ENCODE peak calls at places on chromosomes 12 and 14, in seven cellular contexts. One of them, this sample, is unnamed.

GRCh38 chr14:53929871-53930685 is 26.5 kb downstream of the BMP4 start:
- DNase-seq in IMR-90: no peak
- DNase-seq in H9: peak
- DNase-seq in neuronal stem cell: no peak
- DNase-seq in H1: peak
- DNase-seq in mesenchymal stem cell: no peak
- DNase-seq in mesendoderm: peak
- DNase-seq in this sample: no peak

GRCh38 chr12:65182012-65182739 is 12.8 kb downstream of the LEMD3 start:
- DNase-seq in neuronal stem cell: no peak
- DNase-seq in H1: no peak
- DNase-seq in IMR-90: no peak
- DNase-seq in mesendoderm: peak
- DNase-seq in H9: no peak
- DNase-seq in mesenchymal stem cell: no peak
- DNase-seq in this sample: no peak

GRCh38 chr12:44581642-44582242 is 294.4 kb downstream of the NELL2 start:
- DNase-seq in H1: no peak
- DNase-seq in mesendoderm: peak
- DNase-seq in mesenchymal stem cell: no peak
- DNase-seq in IMR-90: no peak
- DNase-seq in neuronal stem cell: peak
- DNase-seq in H9: no peak
- DNase-seq in this sample: no peak

GRCh38 chr12:124745891-124746570 is 117.6 kb downstream of the SCARB1 start:
- DNase-seq in neuronal stem cell: peak
- DNase-seq in H1: peak
- DNase-seq in mesenchymal stem cell: peak
- DNase-seq in IMR-90: peak
- DNase-seq in mesendoderm: peak
- DNase-seq in H9: peak
- DNase-seq in this sample: peak

GRCh38 chr12:76032043-76032981 is 736 bp upstream of the PHLDA1 start:
- DNase-seq in mesenchymal stem cell: peak
- DNase-seq in neuronal stem cell: no peak
- DNase-seq in IMR-90: peak
- DNase-seq in H9: peak
- DNase-seq in mesendoderm: peak
- DNase-seq in H1: no peak
- DNase-seq in this sample: peak

GRCh38 chr12:116783503-116784237 is 45.6 kb downstream of the RNFT2 start:
- DNase-seq in IMR-90: no peak
- DNase-seq in mesendoderm: no peak
- DNase-seq in mesenchymal stem cell: no peak
- DNase-seq in H1: no peak
- DNase-seq in H9: no peak
- DNase-seq in neuronal stem cell: no peak
- DNase-seq in this sample: no peak

GRCh38 chr14:90624732-90625444 is 191.3 kb downstream of the TTC7B start:
- DNase-seq in IMR-90: peak
- DNase-seq in neuronal stem cell: no peak
- DNase-seq in H1: no peak
- DNase-seq in H9: peak
- DNase-seq in mesendoderm: peak
- DNase-seq in mesenchymal stem cell: peak
- DNase-seq in this sample: peak

GRCh38 chr12:45259732-45260480 is 44.0 kb downstream of the ANO6 start:
- DNase-seq in IMR-90: peak
- DNase-seq in neuronal stem cell: no peak
- DNase-seq in mesendoderm: peak
- DNase-seq in H9: no peak
- DNase-seq in H1: no peak
- DNase-seq in mesenchymal stem cell: peak
- DNase-seq in this sample: peak

GRCh38 chr12:120241561-120242274 is 23.8 kb downstream of the PXN start:
- DNase-seq in mesendoderm: no peak
- DNase-seq in H9: no peak
- DNase-seq in mesenchymal stem cell: peak
- DNase-seq in IMR-90: no peak
- DNase-seq in neuronal stem cell: no peak
- DNase-seq in H1: no peak
- DNase-seq in this sample: no peak

GRCh38 chr12:132053338-132054330 is 90.5 kb downstream of the DDX51 start:
- DNase-seq in neuronal stem cell: no peak
- DNase-seq in IMR-90: no peak
- DNase-seq in mesendoderm: no peak
- DNase-seq in H9: no peak
- DNase-seq in mesenchymal stem cell: no peak
- DNase-seq in H1: no peak
- DNase-seq in this sample: no peak
- H2BK120ac ChIP-seq in neuronal stem cell: no peak
- H2BK120ac ChIP-seq in IMR-90: no peak
- H2BK120ac ChIP-seq in mesendoderm: no peak
- H2BK120ac ChIP-seq in H9: no peak
- H2BK120ac ChIP-seq in mesenchymal stem cell: no peak
- H2BK120ac ChIP-seq in H1: no peak
- H2BK120ac ChIP-seq in this sample: no peak

GRCh38 chr14:63533474-63533873 is 9.7 kb downstream of the PPP2R5E start:
- DNase-seq in IMR-90: no peak
- DNase-seq in mesendoderm: no peak
- DNase-seq in neuronal stem cell: no peak
- DNase-seq in mesenchymal stem cell: no peak
- DNase-seq in H1: no peak
- DNase-seq in H9: no peak
- DNase-seq in this sample: no peak

GRCh38 chr14:63535918-63536317 is 7.3 kb downstream of the PPP2R5E start:
- DNase-seq in IMR-90: peak
- DNase-seq in H9: no peak
- DNase-seq in neuronal stem cell: no peak
- DNase-seq in H1: no peak
- DNase-seq in mesendoderm: no peak
- DNase-seq in mesenchymal stem cell: no peak
- DNase-seq in this sample: no peak
- H2BK120ac ChIP-seq in IMR-90: no peak
- H2BK120ac ChIP-seq in H9: no peak
- H2BK120ac ChIP-seq in neuronal stem cell: no peak
- H2BK120ac ChIP-seq in H1: no peak
- H2BK120ac ChIP-seq in mesendoderm: no peak
- H2BK120ac ChIP-seq in mesenchymal stem cell: no peak
- H2BK120ac ChIP-seq in this sample: no peak

GRCh38 chr12:94594443-94594825 is 55.9 kb downstream of the TMCC3 start:
- DNase-seq in mesenchymal stem cell: no peak
- DNase-seq in H1: no peak
- DNase-seq in IMR-90: no peak
- DNase-seq in neuronal stem cell: no peak
- DNase-seq in H9: no peak
- DNase-seq in mesendoderm: no peak
- DNase-seq in this sample: no peak
- H2BK120ac ChIP-seq in mesenchymal stem cell: no peak
- H2BK120ac ChIP-seq in H1: no peak
- H2BK120ac ChIP-seq in IMR-90: no peak
- H2BK120ac ChIP-seq in neuronal stem cell: no peak
- H2BK120ac ChIP-seq in H9: no peak
- H2BK120ac ChIP-seq in mesendoderm: no peak
- H2BK120ac ChIP-seq in this sample: no peak

GRCh38 chr12:5971194-5971850 is 26.3 kb upstream of the ANO2 start:
- DNase-seq in H9: peak
- DNase-seq in H1: no peak
- DNase-seq in IMR-90: no peak
- DNase-seq in mesenchymal stem cell: no peak
- DNase-seq in neuronal stem cell: no peak
- DNase-seq in mesendoderm: no peak
- DNase-seq in this sample: no peak
- H2BK120ac ChIP-seq in H9: no peak
- H2BK120ac ChIP-seq in H1: no peak
- H2BK120ac ChIP-seq in IMR-90: no peak
- H2BK120ac ChIP-seq in mesenchymal stem cell: no peak
- H2BK120ac ChIP-seq in neuronal stem cell: no peak
- H2BK120ac ChIP-seq in mesendoderm: no peak
- H2BK120ac ChIP-seq in this sample: no peak

DNA sequence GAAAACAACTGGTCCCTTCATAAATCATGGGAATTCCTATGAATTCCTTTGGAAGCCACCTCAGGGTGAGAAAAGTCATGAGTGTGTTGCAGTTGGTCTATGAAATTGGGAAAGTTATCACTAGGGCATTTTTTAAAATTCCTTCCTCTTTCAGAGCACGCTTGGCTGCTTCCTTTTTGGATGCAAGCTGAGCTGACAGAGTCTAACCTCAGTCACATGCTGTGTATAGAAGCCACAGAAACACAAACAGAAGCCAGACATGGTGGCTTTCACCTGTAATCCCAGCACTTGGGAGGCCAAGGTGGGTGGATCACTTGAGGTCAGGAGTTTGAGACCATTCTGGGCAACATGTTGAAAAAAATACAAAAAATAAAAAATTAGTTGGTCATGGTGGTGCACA is 21.7 kb upstream of the HELB start:
- DNase-seq in H1: no peak
- DNase-seq in neuronal stem cell: no peak
- DNase-seq in H9: no peak
- DNase-seq in IMR-90: no peak
- DNase-seq in mesendoderm: no peak
- DNase-seq in mesenchymal stem cell: no peak
- DNase-seq in this sample: peak
- H2BK120ac ChIP-seq in H1: no peak
- H2BK120ac ChIP-seq in neuronal stem cell: no peak
- H2BK120ac ChIP-seq in H9: no peak
- H2BK120ac ChIP-seq in IMR-90: no peak
- H2BK120ac ChIP-seq in mesendoderm: no peak
- H2BK120ac ChIP-seq in mesenchymal stem cell: no peak
- H2BK120ac ChIP-seq in this sample: no peak

GRCh38 chr12:30010071-30011052 is 226.6 kb upstream of the TMTC1 start:
- DNase-seq in H1: no peak
- DNase-seq in neuronal stem cell: no peak
- DNase-seq in mesendoderm: no peak
- DNase-seq in H9: no peak
- DNase-seq in IMR-90: no peak
- DNase-seq in mesenchymal stem cell: no peak
- DNase-seq in this sample: no peak
- H2BK120ac ChIP-seq in H1: no peak
- H2BK120ac ChIP-seq in neuronal stem cell: no peak
- H2BK120ac ChIP-seq in mesendoderm: no peak
- H2BK120ac ChIP-seq in H9: no peak
- H2BK120ac ChIP-seq in IMR-90: no peak
- H2BK120ac ChIP-seq in mesenchymal stem cell: no peak
- H2BK120ac ChIP-seq in this sample: no peak

DNA sequence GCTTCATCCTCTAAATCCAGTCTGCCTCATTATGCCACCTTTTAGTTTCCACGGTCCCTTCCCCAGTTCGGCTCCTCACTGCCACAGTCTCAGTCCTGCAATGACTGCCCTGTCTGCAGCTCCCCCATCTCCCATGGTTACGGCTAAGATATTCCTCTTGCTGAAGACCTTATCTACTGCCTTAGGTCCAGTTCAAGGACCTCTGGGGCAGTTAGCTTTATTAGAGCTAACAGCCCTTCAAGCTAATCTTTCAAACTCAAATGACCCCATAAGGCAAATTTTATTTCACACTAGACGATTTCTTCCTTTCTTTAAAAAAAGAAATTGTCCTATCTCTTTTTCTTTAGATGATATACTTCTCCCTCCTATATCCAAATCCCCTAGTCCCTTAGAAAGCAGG is 214.7 kb downstream of the MON2 start:
- DNase-seq in H1: no peak
- DNase-seq in IMR-90: no peak
- DNase-seq in neuronal stem cell: no peak
- DNase-seq in mesendoderm: no peak
- DNase-seq in H9: no peak
- DNase-seq in mesenchymal stem cell: no peak
- DNase-seq in this sample: no peak
- H2BK120ac ChIP-seq in H1: no peak
- H2BK120ac ChIP-seq in IMR-90: no peak
- H2BK120ac ChIP-seq in neuronal stem cell: no peak
- H2BK120ac ChIP-seq in mesendoderm: no peak
- H2BK120ac ChIP-seq in H9: no peak
- H2BK120ac ChIP-seq in mesenchymal stem cell: no peak
- H2BK120ac ChIP-seq in this sample: no peak

GRCh38 chr14:83556746-83557460 is 1973.0 kb upstream of the FLRT2 start:
- DNase-seq in H1: no peak
- DNase-seq in H9: no peak
- DNase-seq in mesendoderm: no peak
- DNase-seq in neuronal stem cell: no peak
- DNase-seq in IMR-90: peak
- DNase-seq in mesenchymal stem cell: peak
- DNase-seq in this sample: no peak

GRCh38 chr14:83558946-83559345 is 1971.0 kb upstream of the FLRT2 start:
- DNase-seq in neuronal stem cell: no peak
- DNase-seq in mesenchymal stem cell: no peak
- DNase-seq in H1: no peak
- DNase-seq in H9: no peak
- DNase-seq in mesendoderm: no peak
- DNase-seq in IMR-90: no peak
- DNase-seq in this sample: no peak

GRCh38 chr14:83559721-83560120 is 1970.2 kb upstream of the FLRT2 start:
- DNase-seq in neuronal stem cell: no peak
- DNase-seq in H9: no peak
- DNase-seq in IMR-90: peak
- DNase-seq in H1: no peak
- DNase-seq in mesenchymal stem cell: peak
- DNase-seq in mesendoderm: no peak
- DNase-seq in this sample: no peak

GRCh38 chr14:83561261-83561660 is 1968.7 kb upstream of the FLRT2 start:
- DNase-seq in H9: no peak
- DNase-seq in mesendoderm: no peak
- DNase-seq in neuronal stem cell: no peak
- DNase-seq in IMR-90: no peak
- DNase-seq in H1: no peak
- DNase-seq in mesenchymal stem cell: no peak
- DNase-seq in this sample: no peak

GRCh38 chr14:83556065-83556464 is 1973.9 kb upstream of the FLRT2 start:
- DNase-seq in mesendoderm: no peak
- DNase-seq in IMR-90: peak
- DNase-seq in neuronal stem cell: no peak
- DNase-seq in H1: no peak
- DNase-seq in mesenchymal stem cell: peak
- DNase-seq in H9: no peak
- DNase-seq in this sample: no peak
- H2BK120ac ChIP-seq in mesendoderm: no peak
- H2BK120ac ChIP-seq in IMR-90: peak
- H2BK120ac ChIP-seq in neuronal stem cell: no peak
- H2BK120ac ChIP-seq in H1: no peak
- H2BK120ac ChIP-seq in mesenchymal stem cell: no peak
- H2BK120ac ChIP-seq in H9: no peak
- H2BK120ac ChIP-seq in this sample: no peak